ENCODE peak calls at places on chromosome 15, in four cellular contexts. A, Y, U and X are unnamed samples.

GRCh38 chr15:69757186-69757585 is 304.6 kb downstream of the RPLP1 start:
- DNase-seq in Y (no peak), U (no peak), A (no peak), X (no peak)

GRCh38 chr15:73330206-73331051 is 38.3 kb downstream of the HCN4 start:
- DNase-seq in U (no peak), Y (no peak), A (no peak), X (no peak)

GRCh38 chr15:70466895-70467529 is 296.3 kb downstream of the UACA start:
- DNase-seq in Y (no peak), U (peak), A (peak), X (peak)

GRCh38 chr15:64527263-64527984 is 67.0 kb downstream of the ZNF609 start:
- DNase-seq in U (no peak), Y (no peak), A (no peak), X (no peak)

GRCh38 chr15:23869391-23869790 is 182.3 kb upstream of the NDN start:
- DNase-seq in A (peak), Y (no peak), U (peak), X (peak)

GRCh38 chr15:66472176-66472999 is 25.2 kb downstream of the SNAPC5 start:
- DNase-seq in U (no peak), A (peak), Y (peak), X (no peak)

GRCh38 chr15:74302821-74303359 is 64.6 kb downstream of the CYP11A1 start:
- DNase-seq in U (peak), Y (no peak), A (peak), X (peak)

GRCh38 chr15:91508633-91509032 is 344.9 kb upstream of the SLCO3A1 start:
- DNase-seq in A (no peak), U (no peak), Y (no peak), X (no peak)

GRCh38 chr15:93852761-93853160 is 378.6 kb upstream of the MCTP2 start:
- DNase-seq in U (no peak), A (no peak), Y (no peak), X (no peak)

GRCh38 chr15:41281236-41281635 is 50.2 kb downstream of the CHP1 start:
- DNase-seq in Y (no peak), A (peak), U (no peak), X (no peak)

GRCh38 chr15:46312133-46312740 is 677.4 kb downstream of the SQOR start:
- DNase-seq in Y (peak), U (peak), A (peak), X (peak)

GRCh38 chr15:29556385-29556784 is 265.9 kb downstream of the TJP1 start:
- DNase-seq in A (no peak), Y (no peak), U (no peak), X (no peak)

GRCh38 chr15:88299502-88299901 is 43.0 kb upstream of the NTRK3 start:
- DNase-seq in U (peak), A (no peak), Y (no peak), X (no peak)

GRCh38 chr15:67154249-67154648 is 88.8 kb downstream of the SMAD3 start:
- DNase-seq in U (no peak), Y (no peak), A (no peak), X (no peak)

GRCh38 chr15:44064706-44065105 is 130.4 kb downstream of the FRMD5 start:
- DNase-seq in U (no peak), A (no peak), Y (no peak), X (no peak)

GRCh38 chr15:25661898-25662297 is 201.2 kb downstream of the ATP10A start:
- DNase-seq in U (no peak), Y (no peak), A (no peak), X (no peak)

GRCh38 chr15:57114070-57114469 is 195.6 kb downstream of the TCF12 start:
- DNase-seq in A (no peak), U (no peak), Y (no peak), X (no peak)

GRCh38 chr15:43095708-43096347 is 10.0 kb downstream of the UBR1 start:
- DNase-seq in U (no peak), A (no peak), Y (no peak), X (no peak)

GRCh38 chr15:39582286-39582976 is 1.6 kb downstream of the THBS1 start:
- DNase-seq in U (no peak), Y (no peak), A (no peak), X (no peak)

GRCh38 chr15:69906256-69907185 is 191.2 kb downstream of the TLE3 start:
- DNase-seq in Y (no peak), U (no peak), A (no peak), X (no peak)

GRCh38 chr15:55221090-55222011 is 24.6 kb upstream of the RSL24D1 start:
- DNase-seq in A (peak), U (no peak), Y (peak), X (no peak)

GRCh38 chr15:41944313-41944940 is 27.9 kb downstream of the EHD4 start:
- DNase-seq in U (no peak), A (peak), Y (no peak), X (no peak)

GRCh38 chr15:89389841-89390603 is 55.4 kb upstream of the POLG start:
- DNase-seq in Y (no peak), U (peak), A (no peak), X (no peak)

GRCh38 chr15:68228971-68229385 is 550 bp downstream of the CLN6 start:
- DNase-seq in U (no peak), A (no peak), Y (no peak), X (peak)

GRCh38 chr15:68114840-68115239 is 60.7 kb downstream of the PIAS1 start:
- DNase-seq in U (no peak), Y (no peak), A (no peak), X (no peak)

GRCh38 chr15:31328425-31328998 is 1.9 kb downstream of the KLF13 start:
- DNase-seq in U (peak), A (no peak), Y (no peak), X (peak)

GRCh38 chr15:68405426-68406250 is 26.3 kb downstream of the ITGA11 start:
- DNase-seq in Y (no peak), U (no peak), A (no peak), X (no peak)

GRCh38 chr15:75884041-75884440 is 19.6 kb upstream of the FBXO22 start:
- DNase-seq in A (no peak), U (no peak), Y (no peak), X (no peak)

GRCh38 chr15:85759391-85759790 is 35.3 kb downstream of the KLHL25 start:
- DNase-seq in Y (no peak), A (no peak), U (peak), X (no peak)

GRCh38 chr15:69806287-69806915 is 291.3 kb downstream of the TLE3 start:
- DNase-seq in A (no peak), U (no peak), Y (no peak), X (no peak)

GRCh38 chr15:64622410-64623260 is 152.8 kb downstream of the RBPMS2 start:
- DNase-seq in U (no peak), A (no peak), Y (peak), X (no peak)

DNA sequence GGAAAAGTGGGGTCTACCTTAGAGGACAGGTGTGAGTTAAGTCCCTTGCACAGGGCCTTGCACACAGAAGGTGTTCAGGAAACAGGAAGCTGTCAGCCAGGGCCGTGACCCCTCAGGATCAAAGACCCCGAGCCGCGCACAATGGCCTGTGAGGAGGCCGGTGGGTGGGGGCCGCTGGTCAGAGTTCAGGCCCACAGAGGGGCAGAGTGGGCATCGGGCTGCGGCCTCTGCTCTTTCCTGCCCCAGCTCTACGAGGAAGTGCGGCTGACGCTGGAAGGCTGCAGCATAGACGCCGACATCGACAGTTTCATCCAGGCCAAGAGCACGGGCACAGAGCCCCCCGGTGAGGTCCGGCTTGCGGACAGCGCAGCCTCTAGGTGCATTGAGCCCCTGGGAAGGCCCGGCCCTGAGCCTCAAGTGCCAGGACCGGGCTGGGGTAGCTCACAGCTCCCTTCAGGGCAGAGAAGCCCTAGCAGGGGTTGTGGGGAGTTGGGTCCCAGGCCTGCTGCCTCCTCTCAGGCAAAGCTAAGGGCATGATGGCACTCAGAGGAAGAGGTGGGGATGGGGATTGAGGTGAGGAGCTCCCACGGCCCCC is 37.2 kb downstream of the PSTPIP1 start:
- DNase-seq in A (peak), Y (no peak), U (peak), X (no peak)
- TF ChIP-seq NFIC in A (no peak), Y (no peak), U (no peak), X (no peak)

GRCh38 chr15:100658895-100659294 is 56.5 kb downstream of the ASB7 start:
- DNase-seq in U (no peak), Y (no peak), A (no peak), X (no peak)

GRCh38 chr15:100661161-100661560 is 58.8 kb downstream of the ASB7 start:
- DNase-seq in U (no peak), Y (no peak), A (no peak), X (no peak)

GRCh38 chr15:100663550-100664335 is 61.4 kb downstream of the ASB7 start:
- DNase-seq in U (no peak), A (no peak), Y (no peak), X (no peak)

GRCh38 chr15:100665570-100665969 is 63.2 kb downstream of the ASB7 start:
- DNase-seq in Y (no peak), U (no peak), A (no peak), X (no peak)

GRCh38 chr15:100663066-100663465 is 60.7 kb downstream of the ASB7 start:
- DNase-seq in Y (no peak), U (peak), A (no peak), X (peak)
- TF ChIP-seq NFIC in Y (no peak), U (no peak), A (no peak), X (no peak)

DNA sequence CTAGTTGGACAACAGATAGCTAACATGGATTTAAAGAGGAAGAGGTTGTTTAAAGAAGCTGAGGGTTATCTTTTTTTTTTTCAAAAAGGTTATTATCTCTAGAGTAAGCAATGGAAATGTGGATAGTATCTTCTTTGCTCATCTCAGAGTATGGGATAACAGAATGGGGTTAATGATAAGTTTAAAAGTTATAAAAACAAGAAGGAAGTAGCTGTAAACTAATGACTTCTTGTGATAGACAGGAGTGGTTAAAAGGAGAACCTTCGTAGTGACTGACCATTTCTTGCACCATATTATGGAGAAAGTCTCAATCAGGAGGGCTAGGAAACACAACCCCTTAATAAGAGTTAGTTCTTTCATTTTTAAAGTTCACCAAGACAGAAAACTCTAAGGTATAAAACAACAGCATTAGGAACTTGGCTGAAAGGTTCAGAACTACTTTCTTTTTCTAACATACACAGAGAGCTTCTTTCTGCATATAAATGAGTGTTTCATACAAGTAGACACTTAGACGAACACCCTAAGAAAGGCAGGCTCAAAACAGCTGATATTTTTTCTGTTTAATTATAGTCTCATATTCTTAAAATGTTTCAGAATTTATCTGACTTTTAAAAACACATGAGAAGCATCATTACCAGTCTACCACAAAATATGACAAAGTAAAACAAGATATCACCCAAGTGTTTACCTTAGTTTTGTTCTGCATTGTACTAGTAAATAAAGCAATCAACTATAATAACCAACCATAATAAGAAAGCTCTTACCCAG is 140.0 kb downstream of the MEIS2 start:
- DNase-seq in Y (no peak), U (no peak), A (no peak), X (no peak)
- TF ChIP-seq NFIC in Y (no peak), U (no peak), A (no peak), X (no peak)

GRCh38 chr15:84103345-84103744 is 132.2 kb upstream of the GOLGA6L4 start:
- DNase-seq in A (no peak), Y (no peak), U (no peak), X (no peak)

GRCh38 chr15:84098604-84099003 is 137.0 kb upstream of the GOLGA6L4 start:
- DNase-seq in Y (no peak), A (no peak), U (no peak), X (no peak)

GRCh38 chr15:84104853-84105252 is 130.7 kb upstream of the GOLGA6L4 start:
- DNase-seq in Y (no peak), U (no peak), A (no peak), X (no peak)

DNA sequence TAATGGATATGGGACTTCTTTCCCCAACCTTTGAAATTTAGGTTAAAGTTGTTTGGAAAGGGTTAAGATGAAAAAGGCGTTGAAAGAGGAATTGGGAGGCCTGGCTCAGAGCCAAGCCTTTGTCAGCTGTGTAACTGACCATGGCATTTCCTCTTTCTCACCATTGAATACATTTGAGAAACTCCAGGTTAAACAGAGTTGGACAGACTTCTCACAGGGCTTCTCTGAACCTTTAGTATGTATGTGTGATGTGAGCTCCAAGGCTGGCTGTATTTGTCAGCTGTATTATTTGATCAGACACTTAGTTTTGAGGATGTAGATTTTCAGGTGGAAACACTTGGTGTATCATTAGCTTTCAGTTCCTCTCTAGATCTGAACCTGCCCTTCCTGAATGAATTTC is 136.4 kb upstream of the GOLGA6L4 start:
- DNase-seq in U (no peak), A (no peak), Y (peak), X (no peak)
- TF ChIP-seq NFIC in U (peak), A (no peak), Y (no peak), X (peak)

GRCh38 chr15:45129651-45130129 is at the start of the genes DUOX1 and DUOXA1:
- DNase-seq in U (no peak), A (no peak), Y (no peak), X (peak)
- TF ChIP-seq NFIC in U (no peak), A (no peak), Y (no peak), X (no peak)